ENCODE peak calls at places on chromosomes 16 and 17, in nine cellular contexts. L, N, M, Y, Q, R, A, Z and P are unnamed samples.

GRCh38 chr16:77850637-77851330 is 62.4 kb downstream of the VAT1L start:
- DNase-seq in L (no peak), N (no peak), M (no peak), Y (no peak), Q (no peak), R (peak), A (no peak), Z (no peak), P (no peak)

GRCh38 chr17:2795412-2796163 is 650 bp upstream of the RAP1GAP2 start:
- DNase-seq in L (no peak), N (no peak), M (peak), Y (no peak), Q (no peak), R (no peak), A (no peak), Z (no peak), P (no peak)

GRCh38 chr17:41026668-41027471 is at the start of gene KRTAP1-5:
- DNase-seq in L (no peak), N (no peak), M (no peak), Y (no peak), Q (peak), R (no peak), A (no peak), Z (no peak), P (no peak)

GRCh38 chr17:75848523-75849303 is 4.5 kb upstream of the UNC13D start:
- DNase-seq in L (peak), N (peak), M (peak), Y (peak), Q (peak), R (peak), A (no peak), Z (no peak), P (no peak)

GRCh38 chr17:50613596-50613995 is 21.1 kb upstream of the ABCC3 start:
- DNase-seq in L (no peak), N (no peak), M (no peak), Y (no peak), Q (no peak), R (no peak), A (no peak), Z (no peak), P (no peak)

GRCh38 chr16:23700509-23700908 is 12.5 kb downstream of the ERN2 start:
- DNase-seq in L (no peak), N (no peak), M (no peak), Y (no peak), Q (no peak), R (peak), A (no peak), Z (no peak), P (no peak)

GRCh38 chr16:53967172-53967571 is 263.2 kb downstream of the FTO start:
- DNase-seq in L (no peak), N (no peak), M (no peak), Y (no peak), Q (no peak), R (no peak), A (no peak), Z (no peak), P (no peak)

GRCh38 chr17:42178817-42179216 is 2.1 kb downstream of the KCNH4 start:
- DNase-seq in L (no peak), N (no peak), M (no peak), Y (no peak), Q (no peak), R (no peak), A (peak), Z (no peak), P (no peak)

GRCh38 chr17:70563301-70563820 is 394.0 kb downstream of the KCNJ2 start:
- DNase-seq in L (no peak), N (no peak), M (no peak), Y (no peak), Q (no peak), R (peak), A (no peak), Z (no peak), P (no peak)